ENCODE peak calls at places on chromosomes 7 and 10, in nine cellular contexts. J is stomach, B is PC-3, H is WERI-Rb-1, O is pancreas, S is H1, R is left ventricle myocardium inferior, Y is heart left ventricle, M is Panc1. W is an unnamed sample.
A peak's percentile ranks its signal among the peaks of the same experiment; 100 is the strongest.

GRCh38 chr10:35423505-35424306 is 87.4 kb downstream of the CCNY start:
- DNase-seq in J (no peak), O (no peak), H (no peak), R (no peak), B (peak; percentile 97), S (no peak), M (no peak), Y (no peak), W (peak; percentile 79)

GRCh38 chr7:95213148-95213547 is 111.2 kb downstream of the PON1 start:
- DNase-seq in S (no peak), H (no peak), M (no peak), R (no peak), B (no peak), O (no peak), Y (no peak), J (no peak), W (no peak)

GRCh38 chr10:60107308-60107976 is 201.1 kb upstream of the CCDC6 start:
- DNase-seq in B (no peak), R (no peak), J (no peak), M (no peak), S (no peak), Y (no peak), O (no peak), H (no peak), W (no peak)

GRCh38 chr7:2314209-2314955 is at the start of gene SNX8:
- DNase-seq in S (peak; percentile 76), H (peak; percentile 96), M (peak; percentile 43), J (peak; percentile 96), B (peak; percentile 87), R (peak; percentile 90), Y (peak; percentile 91), O (peak; percentile 97), W (peak; percentile 59)

GRCh38 chr7:888081-889024 is 12.0 kb downstream of the GET4 start:
- DNase-seq in O (peak; percentile 76), J (no peak), S (no peak), R (peak; percentile 12), Y (no peak), B (no peak), M (no peak), H (no peak), W (no peak)

GRCh38 chr7:82081644-82082224 is 311.9 kb upstream of the HGF start:
- DNase-seq in H (no peak), R (no peak), S (no peak), Y (no peak), J (no peak), O (peak; percentile 56), B (no peak), M (no peak), W (no peak)

GRCh38 chr10:35306852-35307251 is 29.5 kb upstream of the CCNY start:
- DNase-seq in R (no peak), S (no peak), B (peak; percentile 99), M (no peak), J (peak; percentile 70), O (no peak), Y (no peak), H (no peak), W (peak; percentile 41)

GRCh38 chr7:130258494-130259078 is 8.1 kb upstream of the CPA2 start:
- DNase-seq in M (no peak), B (no peak), Y (no peak), O (no peak), H (no peak), S (no peak), J (no peak), R (no peak), W (no peak)

GRCh38 chr10:124916585-124917167 is 25.2 kb upstream of the ZRANB1 start:
- DNase-seq in B (peak; percentile 94), M (peak; percentile 43), H (peak; percentile 97), S (peak; percentile 84), O (peak; percentile 99), J (peak; percentile 99), R (peak; percentile 99), Y (peak; percentile 99), W (peak; percentile 86)

GRCh38 chr10:24246365-24246764 is 37.4 kb downstream of the KIAA1217 start:
- DNase-seq in O (no peak), M (no peak), J (no peak), B (no peak), S (no peak), H (no peak), R (no peak), Y (no peak), W (no peak)

GRCh38 chr10:24241536-24241935 is 32.6 kb downstream of the KIAA1217 start:
- DNase-seq in O (no peak), H (no peak), S (no peak), J (no peak), Y (no peak), B (no peak), R (no peak), M (no peak), W (no peak)

GRCh38 chr10:24240001-24240751 is 31.2 kb downstream of the KIAA1217 start:
- DNase-seq in J (no peak), Y (no peak), O (no peak), S (no peak), H (no peak), B (no peak), R (no peak), M (no peak), W (no peak)

GRCh38 chr10:24239289-24239688 is 30.4 kb downstream of the KIAA1217 start:
- DNase-seq in J (no peak), B (no peak), M (no peak), R (no peak), O (no peak), Y (no peak), H (no peak), S (no peak), W (no peak)

GRCh38 chr10:24242562-24242961 is 33.6 kb downstream of the KIAA1217 start:
- DNase-seq in R (no peak), M (no peak), Y (no peak), H (no peak), J (no peak), O (no peak), B (no peak), S (no peak), W (peak; percentile 38)
- H3K27me3 ChIP-seq in R (no peaks in the 10 kb centered on the region), M (no peaks in the 10 kb centered on the region), Y (no peaks in the 10 kb centered on the region), H (no peaks in the 10 kb centered on the region), J (no peaks in the 10 kb centered on the region), O (no peaks in the 10 kb centered on the region), B (no peaks in the 10 kb centered on the region), S (no peaks in the 10 kb centered on the region), W (no peaks in the 10 kb centered on the region)

DNA sequence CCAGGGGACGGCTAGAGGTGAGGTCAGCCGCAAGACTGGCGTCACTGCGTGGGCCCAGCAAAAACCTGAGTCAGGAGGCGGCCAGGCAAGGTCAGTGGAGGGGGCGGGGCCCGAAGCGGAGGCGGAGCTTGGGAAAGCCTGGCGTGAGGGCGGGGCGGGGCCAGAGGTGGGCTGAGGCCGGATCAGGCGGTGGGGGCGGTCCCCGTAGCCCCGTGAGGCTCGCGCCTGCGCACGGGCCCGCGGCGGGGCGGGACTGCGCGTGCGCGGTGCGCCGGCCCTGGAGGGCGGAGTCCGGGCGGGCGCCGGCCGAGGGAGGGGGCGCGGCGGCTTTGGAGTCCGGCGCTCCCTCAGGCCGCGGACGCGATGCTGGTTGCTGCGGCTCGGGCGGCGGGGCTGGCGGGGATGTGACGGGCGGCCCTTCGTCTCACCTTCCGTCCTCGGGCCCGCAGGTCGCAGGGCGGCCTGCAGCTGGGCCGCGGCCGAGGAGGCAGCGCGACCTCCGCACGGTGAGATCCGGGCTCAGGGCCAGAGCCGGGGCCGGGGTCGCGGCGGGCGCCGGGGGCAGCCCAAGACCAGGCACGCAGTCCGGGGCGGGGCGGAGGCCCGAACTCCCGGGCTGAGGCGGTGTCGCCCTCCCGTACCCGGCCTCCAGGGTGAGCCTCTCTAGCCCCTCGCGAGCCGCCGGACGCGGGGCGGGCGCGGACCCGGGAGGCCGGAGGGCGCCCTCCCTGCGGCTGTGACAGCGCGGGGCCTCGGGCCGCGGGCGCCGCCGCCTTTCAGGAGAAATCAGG is at the start of gene CCSER2:
- DNase-seq in B (peak; percentile 85), H (peak; percentile 96), M (peak; percentile 56), O (peak; percentile 99), R (peak; percentile 98), S (peak; percentile 77), Y (peak; percentile 98), J (peak; percentile 99), W (peak; percentile 89)
- TF ChIP-seq CTCF in B (no peak), H (peak; percentile 9), M (peak; percentile 37), O (no peak), R (peak; percentile 36), S (no peak), Y (no peak), J (no peak), W (no peak)

GRCh38 chr10:1601371-1601906 is 135.9 kb downstream of the ADARB2 start:
- DNase-seq in R (no peak), Y (no peak), H (no peak), S (no peak), B (no peak), M (no peak), O (no peak), J (no peak), W (no peak)

GRCh38 chr10:1602037-1602471 is 135.3 kb downstream of the ADARB2 start:
- DNase-seq in Y (no peak), M (no peak), O (no peak), R (no peak), J (no peak), S (no peak), H (no peak), B (no peak), W (no peak)

GRCh38 chr10:1604246-1604645 is 133.1 kb downstream of the ADARB2 start:
- DNase-seq in O (no peak), B (no peak), H (no peak), J (no peak), S (no peak), R (no peak), Y (no peak), M (no peak), W (no peak)

GRCh38 chr10:1605121-1605520 is 132.2 kb downstream of the ADARB2 start:
- DNase-seq in M (no peak), Y (no peak), O (no peak), J (no peak), B (no peak), H (no peak), S (no peak), R (no peak), W (no peak)

DNA sequence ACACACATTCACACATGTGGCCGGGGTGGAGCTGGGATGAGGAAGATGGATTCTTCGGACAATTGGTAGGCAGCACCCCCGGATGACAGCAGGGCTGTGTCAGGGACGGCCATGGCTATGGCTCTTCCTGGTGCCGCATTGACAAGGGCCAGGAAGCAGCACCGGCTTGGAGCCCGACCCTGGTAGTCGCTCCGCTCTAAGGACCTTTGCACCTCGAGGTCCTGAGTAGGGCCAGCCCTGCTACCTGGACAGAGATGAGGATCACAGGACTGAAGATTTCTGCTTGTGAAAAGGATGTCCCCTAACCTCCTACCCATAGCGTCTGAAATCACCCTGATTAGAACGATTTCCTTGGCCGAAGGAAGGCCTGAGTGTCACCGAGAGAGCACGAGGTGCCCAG is 134.1 kb downstream of the ADARB2 start:
- DNase-seq in M (no peak), Y (no peak), B (no peak), J (no peak), R (no peak), O (no peak), H (no peak), S (no peak), W (no peak)
- H3K27me3 ChIP-seq in M (peaks cover 2% of the 10 kb centered on the region), Y (peaks cover 27% of the 10 kb centered on the region), B (no peaks in the 10 kb centered on the region), J (peaks cover 6% of the 10 kb centered on the region), R (peaks cover 72% of the 10 kb centered on the region), O (no peaks in the 10 kb centered on the region), H (peaks cover 7% of the 10 kb centered on the region), S (no peaks in the 10 kb centered on the region), W (no peaks in the 10 kb centered on the region)

GRCh38 chr7:78779788-78780187 is 673.7 kb downstream of the MAGI2 start:
- DNase-seq in R (no peak), S (no peak), Y (no peak), H (no peak), O (no peak), M (no peak), B (no peak), J (no peak), W (no peak)
- TF ChIP-seq CTCF in R (no peak), S (no peak), Y (no peak), H (no peak), O (no peak), M (peak; percentile 1), B (peak; percentile 44), J (no peak), W (no peak)